ENCODE peak calls at places on chromosome 21, in four cellular contexts. H, D, E and Y are unnamed samples.

GRCh38 chr21:32981096-32981495 is 44.6 kb upstream of the OLIG2 start:
- DNase-seq in H (no peak), E (no peak), D (no peak), Y (no peak)

GRCh38 chr21:42905195-42905594 is 12.1 kb downstream of the NDUFV3 start:
- DNase-seq in D (no peak), E (peak), H (no peak), Y (no peak)

GRCh38 chr21:25733859-25734653 is 648 bp downstream of the ATP5PF start:
- DNase-seq in H (no peak), D (no peak), E (peak), Y (no peak)

GRCh38 chr21:46322351-46323226 is 1.1 kb downstream of the C21orf58 start:
- DNase-seq in H (no peak), D (no peak), E (peak), Y (no peak)

GRCh38 chr21:40143822-40144525 is 276.7 kb downstream of the PCP4 start:
- DNase-seq in D (no peak), E (peak), H (no peak), Y (peak)

GRCh38 chr21:43373387-43374227 is 53.3 kb downstream of the SIK1 start:
- DNase-seq in E (no peak), H (no peak), D (no peak), Y (no peak)

GRCh38 chr21:46065993-46066842 is 31.7 kb upstream of the COL6A2 start:
- DNase-seq in H (no peak), D (peak), E (no peak), Y (no peak)

GRCh38 chr21:45876381-45877159 is 105.0 kb upstream of the COL6A1 start:
- DNase-seq in D (no peak), H (no peak), E (no peak), Y (no peak)

GRCh38 chr21:46005081-46005480 is 23.5 kb downstream of the COL6A1 start:
- DNase-seq in H (no peak), E (no peak), D (peak), Y (no peak)

GRCh38 chr21:25700741-25701140 is 34.0 kb downstream of the ATP5PF start:
- DNase-seq in H (no peak), D (no peak), E (no peak), Y (no peak)

GRCh38 chr21:29056005-29056404 is 17.4 kb downstream of the CCT8 start:
- DNase-seq in D (no peak), H (no peak), E (peak), Y (no peak)

GRCh38 chr21:16891821-16892220 is 621.0 kb upstream of the CXADR start:
- DNase-seq in H (peak), D (no peak), E (peak), Y (peak)

GRCh38 chr21:14901482-14901958 is 163.3 kb downstream of the NRIP1 start:
- DNase-seq in E (peak), D (no peak), H (no peak), Y (peak)

GRCh38 chr21:43815991-43816390 is 26.6 kb downstream of the RRP1 start:
- DNase-seq in D (no peak), H (no peak), E (no peak), Y (no peak)

GRCh38 chr21:26686705-26687104 is 113.6 kb upstream of the CYYR1 start:
- DNase-seq in D (no peak), H (no peak), E (no peak), Y (no peak)

DNA sequence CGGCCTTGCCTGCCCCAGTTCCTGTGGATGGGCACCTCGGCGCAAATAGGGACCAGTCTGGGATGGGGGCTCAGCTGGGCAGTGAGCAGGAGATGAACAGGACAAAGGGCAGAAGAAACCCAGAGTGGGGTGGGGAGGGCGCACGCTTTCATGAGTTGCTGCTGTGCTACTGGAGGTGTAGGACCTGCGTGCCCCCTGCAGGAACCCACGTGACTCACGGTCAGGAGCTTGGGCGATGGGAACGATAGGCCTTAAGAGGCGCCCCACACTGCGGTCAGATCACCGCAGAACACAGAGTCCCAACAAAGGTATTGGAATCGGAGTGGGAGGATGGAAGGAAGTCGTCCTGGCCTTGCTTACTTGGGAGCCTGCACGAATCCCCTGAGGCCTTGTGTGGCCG is 17.2 kb downstream of the PRDM15 start:
- DNase-seq in D (no peak), H (no peak), E (no peak), Y (no peak)
- H3K4me3 ChIP-seq in D (no peak), H (no peak), E (no peak), Y (no peak)

DNA sequence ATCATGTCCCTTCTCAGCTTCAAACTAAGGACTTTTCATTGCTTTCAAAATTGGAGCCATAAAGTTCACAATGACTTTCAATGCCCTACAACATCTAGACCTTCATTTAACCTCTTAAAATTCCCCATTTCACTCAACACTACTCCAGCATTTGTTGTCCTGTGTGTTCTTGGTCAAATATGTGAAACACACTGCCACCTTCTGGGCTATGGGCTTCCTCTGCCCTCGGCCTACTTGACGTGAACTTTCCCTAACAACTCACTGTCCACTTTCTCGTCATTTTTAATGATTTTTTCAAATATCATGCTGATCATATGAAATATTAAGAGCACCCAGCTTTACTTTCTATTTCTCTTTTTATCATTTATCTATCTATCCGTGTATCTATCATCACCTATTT is 2018.4 kb downstream of the NCAM2 start:
- DNase-seq in D (no peak), H (no peak), E (no peak), Y (no peak)
- TF ChIP-seq CTCF in D (no peak), H (no peak), E (no peak), Y (no peak)

DNA sequence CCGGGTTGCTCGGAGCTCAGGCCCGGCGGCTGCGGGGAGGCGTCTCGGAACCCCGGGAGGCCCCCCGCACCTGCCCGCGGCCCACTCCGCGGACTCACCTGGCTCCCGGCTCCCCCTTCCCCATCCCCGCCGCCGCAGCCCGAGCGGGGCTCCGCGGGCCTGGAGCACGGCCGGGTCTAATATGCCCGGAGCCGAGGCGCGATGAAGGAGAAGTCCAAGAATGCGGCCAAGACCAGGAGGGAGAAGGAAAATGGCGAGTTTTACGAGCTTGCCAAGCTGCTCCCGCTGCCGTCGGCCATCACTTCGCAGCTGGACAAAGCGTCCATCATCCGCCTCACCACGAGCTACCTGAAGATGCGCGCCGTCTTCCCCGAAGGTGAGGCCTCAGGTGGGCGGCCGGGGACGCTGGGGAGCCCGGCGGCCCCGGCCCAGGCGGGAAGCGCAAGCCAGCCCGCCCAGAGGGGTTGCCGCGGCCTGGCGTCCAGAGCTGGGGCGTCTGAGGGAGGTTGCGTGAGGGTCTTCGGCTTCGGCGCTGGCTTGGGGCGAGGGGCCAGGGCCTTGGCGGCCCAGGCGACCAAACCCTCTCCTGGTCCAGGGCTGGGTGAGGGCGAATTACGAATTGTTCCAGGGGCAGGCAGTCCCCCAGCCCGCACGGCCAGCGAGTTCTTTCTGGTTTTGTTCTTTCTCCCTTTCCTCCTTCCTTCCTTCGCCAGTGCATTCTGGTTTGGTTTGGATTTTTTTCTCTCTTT is 805 bp downstream of the SIM2 start:
- DNase-seq in D (no peak), H (no peak), E (no peak), Y (no peak)
- H3K4me3 ChIP-seq in D (peak), H (peak), E (no peak), Y (no peak)

GRCh38 chr21:34135330-34135729 is 62.0 kb downstream of the MRPS6 start:
- DNase-seq in E (no peak), H (no peak), D (no peak), Y (no peak)
- TF ChIP-seq CTCF in E (no peak), H (no peak), D (no peak), Y (no peak)

DNA sequence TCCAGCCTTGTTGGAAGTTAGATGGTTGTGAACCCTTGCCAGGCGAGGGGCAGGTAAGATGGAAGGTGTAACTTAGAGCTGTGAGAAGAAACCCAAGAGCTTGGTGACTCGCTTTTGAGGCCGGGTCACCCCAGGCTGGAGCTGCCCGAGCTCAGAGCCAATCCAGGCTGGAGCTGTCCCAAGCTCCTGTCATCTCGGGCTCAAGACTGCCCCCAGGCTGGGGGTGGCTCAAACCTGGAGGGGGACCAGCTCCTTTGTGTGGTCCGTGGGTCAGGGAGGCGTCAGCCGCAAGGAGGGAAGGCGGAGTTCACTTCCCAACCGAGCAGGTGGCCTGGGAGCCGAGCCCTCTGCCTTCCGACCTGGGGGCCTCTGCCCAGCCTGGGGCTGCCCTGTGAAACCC is 2.0 kb downstream of the HUNK start:
- DNase-seq in H (no peak), E (no peak), D (no peak), Y (no peak)
- H3K4me3 ChIP-seq in H (peak), E (no peak), D (peak), Y (peak)

GRCh38 chr21:44847261-44848056 is 26.0 kb downstream of the PTTG1IP start:
- DNase-seq in E (no peak), H (no peak), D (peak), Y (no peak)

GRCh38 chr21:44846485-44847260 is 26.8 kb downstream of the PTTG1IP start:
- DNase-seq in H (no peak), E (peak), D (peak), Y (no peak)

GRCh38 chr21:44846201-44846484 is 27.3 kb downstream of the PTTG1IP start:
- DNase-seq in E (no peak), D (no peak), H (no peak), Y (no peak)

GRCh38 chr21:44844256-44844655 is 26.4 kb upstream of the SUMO3 start:
- DNase-seq in H (no peak), E (no peak), D (no peak), Y (no peak)

DNA sequence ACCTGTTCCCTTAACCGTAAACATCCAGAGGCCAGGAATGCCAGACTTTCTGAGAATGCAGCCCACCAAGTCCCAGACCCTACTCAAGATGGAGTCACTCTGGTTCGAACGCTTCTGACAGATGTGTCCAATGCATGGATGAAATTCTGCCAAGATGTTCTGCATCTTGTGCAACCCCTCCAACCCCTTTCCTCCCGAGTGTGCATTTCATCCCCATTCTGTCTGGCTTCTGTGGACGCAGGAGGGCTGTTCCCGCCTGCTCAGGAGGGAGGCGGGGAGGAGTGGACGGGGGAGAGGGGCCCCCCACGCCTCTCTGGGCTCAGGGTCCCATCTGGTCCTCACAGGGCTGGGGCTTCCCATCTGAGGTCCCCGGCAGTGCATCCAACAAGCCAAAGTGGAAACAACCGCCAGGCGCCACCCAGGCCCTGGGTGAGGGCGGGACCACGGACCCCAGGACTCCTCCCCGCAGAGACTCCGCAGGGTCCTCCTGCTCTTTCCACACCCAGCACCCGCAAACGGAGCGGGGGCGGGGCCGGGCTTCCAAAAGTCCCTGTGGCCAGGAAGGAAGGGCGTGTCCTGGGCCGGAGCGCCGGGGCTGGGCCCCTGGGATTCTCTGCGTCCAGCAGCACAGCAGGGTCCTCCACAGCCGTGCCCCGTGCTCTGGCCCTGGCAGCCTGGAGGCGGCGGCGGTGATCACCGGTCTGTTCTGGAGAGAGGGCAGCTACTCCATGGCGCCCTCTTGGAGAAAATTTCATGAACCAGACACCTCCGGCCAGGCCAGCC is 27.7 kb upstream of the SUMO3 start:
- DNase-seq in H (no peak), E (peak), D (peak), Y (no peak)
- TF ChIP-seq CTCF in H (peak), E (peak), D (no peak), Y (peak)

GRCh38 chr21:35046223-35046690 is 2.8 kb downstream of the RUNX1 start:
- DNase-seq in H (no peak), E (no peak), D (no peak), Y (no peak)

GRCh38 chr21:35048183-35048601 is 910 bp downstream of the RUNX1 start:
- DNase-seq in E (no peak), H (no peak), D (no peak), Y (no peak)

GRCh38 chr21:35044770-35045538 is 4.1 kb downstream of the RUNX1 start:
- DNase-seq in D (no peak), E (no peak), H (no peak), Y (no peak)

GRCh38 chr21:35045539-35046222 is 3.4 kb downstream of the RUNX1 start:
- DNase-seq in E (no peak), D (no peak), H (no peak), Y (no peak)

DNA sequence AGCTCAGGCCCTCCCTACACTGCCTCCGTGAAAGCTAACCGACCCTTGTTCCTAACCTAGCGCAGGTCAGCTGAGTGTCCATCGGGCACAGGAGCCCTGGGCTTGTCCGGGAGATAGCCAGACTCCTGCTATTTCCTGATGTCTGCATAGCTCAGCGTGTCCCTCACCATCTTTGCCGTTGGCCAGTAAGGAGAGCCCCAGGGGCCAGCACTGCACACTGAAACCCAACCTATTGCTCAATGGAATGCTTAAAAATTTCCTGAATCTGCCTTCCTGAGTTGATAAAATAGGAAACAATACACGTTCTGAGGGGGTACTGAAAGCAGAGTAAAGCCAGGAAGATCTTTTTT is 2.2 kb downstream of the RUNX1 start:
- DNase-seq in D (no peak), E (no peak), H (no peak), Y (no peak)
- H3K4me3 ChIP-seq in D (no peak), E (peak), H (peak), Y (peak)